ENCODE peak calls at places on chromosomes 2 and 18, in six cellular contexts. N is activated T-cell treated with anti-CD3 and anti-CD28 coated beads for 24 hours; E is fibroblast of the conjunctiva; X is AML-193; W is T1000; B is naive thymus-derived CD4-positive, alpha-beta T cell. U is an unnamed sample.

GRCh38 chr2:74532222-74532621 is 2.5 kb downstream of the HTRA2 start:
- DNase-seq in N (no peak), E (peak; percentile 64), X (peak; percentile 69), W (no peak), B (peak; percentile 47), U (peak; percentile 41)

GRCh38 chr2:99552529-99552928 is 62.7 kb upstream of the REV1 start:
- DNase-seq in N (no peak), E (no peak), X (no peak), W (no peak), B (no peak), U (no peak)

GRCh38 chr18:76801567-76802505 is 20.5 kb upstream of the ZNF236 start:
- DNase-seq in N (peak; percentile 33), E (no peak), X (no peak), W (peak; percentile 39), B (peak; percentile 30), U (peak; percentile 79)

GRCh38 chr2:61439241-61440002 is 31.5 kb downstream of the USP34 start:
- DNase-seq in N (no peak), E (no peak), X (no peak), W (no peak), B (no peak), U (no peak)

GRCh38 chr2:181570833-181571661 is 85.9 kb downstream of the CERKL start:
- DNase-seq in N (no peak), E (no peak), X (peak; percentile 49), W (no peak), B (no peak), U (no peak)

GRCh38 chr2:232420463-232421188 is 14.0 kb downstream of the ALPG start:
- DNase-seq in N (no peak), E (no peak), X (no peak), W (no peak), B (peak; percentile 37), U (no peak)

GRCh38 chr2:68039317-68039716 is 23.5 kb downstream of the C1D start:
- DNase-seq in N (no peak), E (no peak), X (no peak), W (no peak), B (no peak), U (no peak)

GRCh38 chr2:20225294-20226151 is 593 bp upstream of the SDC1 start:
- DNase-seq in N (peak; percentile 19), E (no peak), X (no peak), W (peak; percentile 45), B (no peak), U (peak; percentile 84)

GRCh38 chr18:74994502-74995403 is 214.2 kb downstream of the PTGR3 start:
- DNase-seq in N (no peak), E (no peak), X (peak; percentile 52), W (no peak), B (no peak), U (peak; percentile 6)

GRCh38 chr18:77129150-77129551 is 3.4 kb downstream of the MBP start:
- DNase-seq in N (no peak), E (no peak), X (no peak), W (no peak), B (no peak), U (no peak)

GRCh38 chr2:50611261-50612020 is 420.5 kb downstream of the NRXN1 start:
- DNase-seq in N (no peak), E (no peak), X (no peak), W (no peak), B (no peak), U (no peak)

GRCh38 chr2:55133467-55134315 is 83.4 kb upstream of the RTN4 start:
- DNase-seq in N (peak; percentile 35), E (peak; percentile 67), X (peak; percentile 24), W (no peak), B (peak; percentile 51), U (peak; percentile 40)

GRCh38 chr2:190328748-190329147 is 9.1 kb upstream of the HIBCH start:
- DNase-seq in N (no peak), E (no peak), X (no peak), W (no peak), B (no peak), U (no peak)

GRCh38 chr2:69734040-69734611 is 7.8 kb upstream of the ANXA4 start:
- DNase-seq in N (no peak), E (no peak), X (peak; percentile 3), W (no peak), B (no peak), U (no peak)

GRCh38 chr2:71620851-71621251 is 167.5 kb downstream of the DYSF start:
- DNase-seq in N (no peak), E (no peak), X (no peak), W (no peak), B (no peak), U (no peak)

U was measured in KBM-7.